ENCODE peak calls at places on chromosomes 12 and 14, in nine cellular contexts. B, F, C, U, O, I, N, S and X are unnamed samples.

GRCh38 chr14:75133597-75133996 is 6.7 kb upstream of the NEK9 start:
- DNase-seq in B (no peak), F (no peak), C (no peak), U (no peak), O (no peak), I (no peak), N (no peak), S (no peak), X (no peak)

GRCh38 chr12:57176139-57176477 is 28.7 kb upstream of the LRP1-AS start:
- DNase-seq in B (no peak), F (no peak), C (no peak), U (no peak), O (no peak), I (no peak), N (no peak), S (no peak), X (no peak)

GRCh38 chr14:26427059-26427458 is 170.8 kb downstream of the NOVA1 start:
- DNase-seq in B (no peak), F (no peak), C (no peak), U (no peak), O (peak), I (peak), N (no peak), S (no peak), X (no peak)

GRCh38 chr12:119149270-119149669 is 29.5 kb upstream of the HSPB8 start:
- DNase-seq in B (no peak), F (no peak), C (no peak), U (no peak), O (no peak), I (no peak), N (no peak), S (no peak), X (no peak)

GRCh38 chr14:96938946-96939345 is 141.8 kb downstream of the VRK1 start:
- DNase-seq in B (no peak), F (peak), C (no peak), U (no peak), O (no peak), I (no peak), N (no peak), S (no peak), X (no peak)

GRCh38 chr14:85222344-85222743 is 307.6 kb upstream of the FLRT2 start:
- DNase-seq in B (no peak), F (no peak), C (no peak), U (no peak), O (no peak), I (no peak), N (no peak), S (no peak), X (no peak)

GRCh38 chr14:101819251-101819990 is 57.9 kb downstream of the PPP2R5C start:
- DNase-seq in B (no peak), F (no peak), C (no peak), U (no peak), O (no peak), I (no peak), N (no peak), S (no peak), X (no peak)

GRCh38 chr12:7042847-7043246 is 17.7 kb upstream of the C1S start:
- DNase-seq in B (no peak), F (no peak), C (no peak), U (no peak), O (peak), I (peak), N (peak), S (no peak), X (no peak)

GRCh38 chr12:103758310-103759089 is 82.5 kb downstream of the NT5DC3 start:
- DNase-seq in B (no peak), F (no peak), C (no peak), U (no peak), O (no peak), I (no peak), N (no peak), S (no peak), X (no peak)

GRCh38 chr14:88688386-88688785 is 104.4 kb downstream of the EML5 start:
- DNase-seq in B (no peak), F (no peak), C (no peak), U (no peak), O (no peak), I (no peak), N (no peak), S (no peak), X (no peak)

GRCh38 chr12:74171478-74171909 is 366.1 kb upstream of the ATXN7L3B start:
- DNase-seq in B (no peak), F (no peak), C (no peak), U (no peak), O (no peak), I (no peak), N (no peak), S (peak), X (no peak)

GRCh38 chr14:94593749-94594431 is 12.7 kb downstream of the SERPINA5 start:
- DNase-seq in B (no peak), F (no peak), C (no peak), U (no peak), O (no peak), I (peak), N (no peak), S (no peak), X (no peak)

GRCh38 chr12:19639781-19640180 is 200.5 kb downstream of the AEBP2 start:
- DNase-seq in B (no peak), F (no peak), C (no peak), U (no peak), O (no peak), I (no peak), N (no peak), S (no peak), X (no peak)

GRCh38 chr14:26597136-26598080 is at the start of gene NOVA1:
- DNase-seq in B (no peak), F (peak), C (peak), U (peak), O (peak), I (peak), N (no peak), S (peak), X (no peak)

GRCh38 chr14:66238969-66239368 is 247.2 kb upstream of the CCDC196 start:
- DNase-seq in B (no peak), F (no peak), C (no peak), U (no peak), O (no peak), I (no peak), N (no peak), S (no peak), X (no peak)

GRCh38 chr12:110638792-110639191 is 24.9 kb downstream of the TCTN1 start:
- DNase-seq in B (no peak), F (no peak), C (no peak), U (no peak), O (no peak), I (no peak), N (no peak), S (no peak), X (no peak)

GRCh38 chr12:108745641-108746040 is 14.3 kb upstream of the CORO1C start:
- DNase-seq in B (no peak), F (no peak), C (no peak), U (no peak), O (no peak), I (no peak), N (no peak), S (no peak), X (no peak)

GRCh38 chr12:91951571-91951970 is 194.1 kb downstream of the BTG1 start:
- DNase-seq in B (no peak), F (no peak), C (no peak), U (no peak), O (no peak), I (no peak), N (no peak), S (no peak), X (no peak)

GRCh38 chr14:104113631-104114420 is 24.6 kb upstream of the KIF26A start:
- DNase-seq in B (peak), F (no peak), C (no peak), U (peak), O (no peak), I (no peak), N (no peak), S (peak), X (no peak)

GRCh38 chr12:81598205-81598604 is 160.9 kb downstream of the PPFIA2 start:
- DNase-seq in B (no peak), F (no peak), C (no peak), U (no peak), O (no peak), I (peak), N (no peak), S (no peak), X (no peak)

GRCh38 chr12:124786065-124786964 is 77.3 kb downstream of the SCARB1 start:
- DNase-seq in B (no peak), F (peak), C (peak), U (no peak), O (peak), I (peak), N (no peak), S (no peak), X (peak)

GRCh38 chr12:68530965-68531364 is 79.7 kb upstream of the RAP1B start:
- DNase-seq in B (no peak), F (no peak), C (no peak), U (no peak), O (peak), I (peak), N (no peak), S (no peak), X (no peak)

GRCh38 chr12:124753230-124753595 is 110.5 kb downstream of the SCARB1 start:
- DNase-seq in B (no peak), F (no peak), C (no peak), U (no peak), O (no peak), I (no peak), N (no peak), S (no peak), X (no peak)

GRCh38 chr14:59126714-59127436 is 61.6 kb upstream of the DAAM1 start:
- DNase-seq in B (peak), F (peak), C (no peak), U (no peak), O (peak), I (peak), N (peak), S (no peak), X (peak)

GRCh38 chr12:107404981-107405380 is 280.6 kb upstream of the PWP1 start:
- DNase-seq in B (peak), F (peak), C (no peak), U (no peak), O (peak), I (peak), N (peak), S (no peak), X (no peak)

GRCh38 chr14:58701156-58701555 is 63.4 kb downstream of the DACT1 start:
- DNase-seq in B (no peak), F (no peak), C (no peak), U (no peak), O (no peak), I (no peak), N (no peak), S (no peak), X (no peak)

GRCh38 chr14:32698831-32699230 is 239.8 kb upstream of the NPAS3 start:
- DNase-seq in B (no peak), F (no peak), C (no peak), U (no peak), O (no peak), I (no peak), N (no peak), S (no peak), X (no peak)

GRCh38 chr12:9742665-9743064 is 9.8 kb upstream of the CLECL1 start:
- DNase-seq in B (peak), F (no peak), C (no peak), U (no peak), O (no peak), I (no peak), N (no peak), S (no peak), X (no peak)

GRCh38 chr12:17139926-17140325 is 534.0 kb upstream of the LMO3 start:
- DNase-seq in B (peak), F (no peak), C (no peak), U (no peak), O (no peak), I (no peak), N (no peak), S (no peak), X (no peak)

DNA sequence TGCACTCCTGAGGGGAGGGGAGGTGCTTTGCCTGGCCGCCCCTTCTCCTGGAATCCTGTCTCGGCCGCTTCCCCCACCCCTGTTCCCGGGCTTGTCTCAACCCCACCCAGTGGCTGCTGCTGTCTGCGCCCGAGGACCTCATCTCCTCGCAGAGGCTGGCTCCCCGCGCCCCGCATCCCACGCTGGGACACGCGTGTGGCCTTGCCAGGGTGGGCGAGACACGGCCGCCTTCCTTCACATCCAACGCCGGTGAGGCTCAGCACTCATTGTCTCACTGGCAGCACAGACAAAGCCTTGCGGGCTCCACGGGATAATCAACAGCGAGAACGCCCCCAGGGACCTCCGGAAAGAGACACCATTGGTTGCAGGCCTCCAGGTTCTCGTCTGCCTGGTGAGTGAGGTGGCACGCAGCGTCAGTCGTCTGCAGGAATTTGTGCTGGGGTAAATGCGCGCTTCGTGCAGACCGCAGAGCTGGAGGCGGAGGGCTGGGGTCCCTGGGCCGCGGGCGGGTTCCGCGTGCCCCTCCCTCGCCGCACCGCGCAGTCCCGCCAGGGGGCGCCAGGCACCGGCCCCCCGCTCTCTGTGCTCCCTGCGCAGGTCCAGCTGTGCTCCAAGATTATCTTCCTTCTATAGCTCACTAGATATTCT is 26.8 kb downstream of the CCDC177 start:
- DNase-seq in B (no peak), F (peak), C (no peak), U (peak), O (peak), I (peak), N (no peak), S (peak), X (no peak)
- TF ChIP-seq CTCF in B (peak), F (peak), C (peak), U (no peak), O (peak), I (peak), N (peak), S (peak), X (peak)

GRCh38 chr12:105419606-105420005 is 89.1 kb downstream of the C12orf75 start:
- DNase-seq in B (no peak), F (no peak), C (no peak), U (no peak), O (no peak), I (no peak), N (no peak), S (no peak), X (no peak)

GRCh38 chr12:105418821-105419291 is 88.4 kb downstream of the C12orf75 start:
- DNase-seq in B (no peak), F (no peak), C (no peak), U (no peak), O (no peak), I (no peak), N (no peak), S (peak), X (peak)

GRCh38 chr12:105420046-105420445 is 89.6 kb downstream of the C12orf75 start:
- DNase-seq in B (no peak), F (no peak), C (no peak), U (no peak), O (no peak), I (no peak), N (no peak), S (peak), X (no peak)

GRCh38 chr12:105423237-105423636 is 92.7 kb downstream of the C12orf75 start:
- DNase-seq in B (no peak), F (no peak), C (no peak), U (no peak), O (no peak), I (no peak), N (no peak), S (no peak), X (no peak)

DNA sequence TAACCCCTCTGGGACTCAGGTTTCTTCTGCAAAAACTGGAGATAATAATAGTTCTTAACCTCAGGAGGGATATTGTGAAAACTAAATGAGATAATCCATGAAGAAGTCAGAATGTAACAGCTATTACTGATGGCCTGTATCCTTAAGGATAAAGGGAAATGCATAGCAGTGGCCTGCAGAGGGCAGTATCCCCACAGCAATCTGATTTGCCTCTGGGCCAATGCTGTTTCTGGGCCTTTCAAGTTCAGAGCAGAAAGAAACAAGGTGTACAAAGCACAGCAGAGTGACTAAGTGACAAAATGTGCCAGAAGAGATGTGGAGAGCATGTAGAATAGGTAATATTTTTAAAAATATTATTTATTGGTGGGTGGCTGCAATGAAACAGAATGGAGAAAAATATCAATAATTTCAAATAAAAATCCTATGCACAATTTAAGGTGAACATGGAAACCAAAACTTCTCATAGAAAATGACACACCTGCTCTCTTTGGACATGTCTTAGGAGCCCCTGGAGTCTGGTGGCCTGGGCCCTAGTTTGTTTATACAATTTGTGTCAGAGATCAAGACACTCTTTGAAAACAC is 90.3 kb downstream of the C12orf75 start:
- DNase-seq in B (peak), F (peak), C (peak), U (peak), O (peak), I (peak), N (peak), S (no peak), X (peak)
- TF ChIP-seq CTCF in B (peak), F (peak), C (peak), U (peak), O (peak), I (peak), N (peak), S (peak), X (peak)

DNA sequence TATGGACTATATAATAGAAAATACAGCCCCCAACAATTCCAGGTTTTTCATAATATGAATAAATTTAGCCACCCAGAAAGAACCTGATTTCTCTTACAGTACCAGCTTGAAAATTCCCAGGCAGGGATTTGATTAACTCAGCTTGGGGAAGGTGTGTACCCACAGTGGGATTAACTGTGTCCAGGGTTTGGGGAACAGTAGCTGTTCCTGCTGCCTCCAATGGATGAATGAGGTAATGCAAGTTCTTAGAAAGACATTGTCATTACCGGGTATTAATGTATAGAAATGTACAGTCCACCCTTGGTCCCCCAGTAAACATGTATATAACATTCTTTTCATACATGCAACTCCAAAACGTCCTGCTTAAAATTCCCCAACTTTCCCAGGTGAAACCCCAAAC is 115.6 kb downstream of the LRIG3 start:
- DNase-seq in B (peak), F (no peak), C (no peak), U (no peak), O (no peak), I (no peak), N (peak), S (no peak), X (no peak)
- TF ChIP-seq CTCF in B (peak), F (peak), C (no peak), U (peak), O (peak), I (peak), N (peak), S (peak), X (peak)

GRCh38 chr14:35879654-35880249 is 53.6 kb downstream of the BRMS1L start:
- DNase-seq in B (no peak), F (no peak), C (no peak), U (no peak), O (peak), I (peak), N (peak), S (no peak), X (no peak)

GRCh38 chr14:35879141-35879648 is 53.1 kb downstream of the BRMS1L start:
- DNase-seq in B (no peak), F (no peak), C (no peak), U (no peak), O (peak), I (peak), N (no peak), S (no peak), X (no peak)

GRCh38 chr14:35881280-35881679 is 55.1 kb downstream of the BRMS1L start:
- DNase-seq in B (no peak), F (no peak), C (no peak), U (no peak), O (no peak), I (no peak), N (no peak), S (no peak), X (no peak)

GRCh38 chr14:35878272-35879140 is 52.4 kb downstream of the BRMS1L start:
- DNase-seq in B (peak), F (no peak), C (no peak), U (no peak), O (peak), I (peak), N (peak), S (no peak), X (peak)

DNA sequence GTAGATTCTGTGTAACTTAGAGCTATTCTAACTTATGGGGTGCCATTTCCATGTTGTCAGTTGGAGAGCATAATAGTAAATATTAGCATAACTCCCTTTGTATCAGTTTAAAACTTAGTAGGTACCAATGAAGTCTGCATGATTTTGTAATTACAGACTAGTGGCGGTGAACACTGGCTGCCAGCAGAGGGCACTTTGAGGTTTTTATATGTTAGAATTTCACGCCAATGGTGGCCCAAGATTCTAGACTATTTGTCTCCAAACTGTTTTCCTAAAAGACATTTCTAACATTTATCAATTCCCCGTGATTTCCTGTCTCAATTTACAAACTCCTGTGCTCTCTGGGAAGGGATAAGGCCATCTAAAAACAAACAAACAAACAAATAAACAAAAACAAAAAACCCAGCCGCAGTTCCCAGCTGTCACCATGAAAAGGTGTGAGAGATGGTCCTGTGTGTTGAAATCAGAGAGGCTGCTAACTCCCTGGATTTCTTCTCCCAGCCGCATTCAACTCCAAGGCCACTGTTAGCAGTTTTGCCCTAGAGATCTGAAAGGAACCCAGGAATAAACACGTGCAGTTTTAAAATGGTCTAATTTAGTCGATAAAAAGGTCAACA is 57.6 kb downstream of the BRMS1L start:
- DNase-seq in B (peak), F (peak), C (no peak), U (no peak), O (peak), I (peak), N (no peak), S (no peak), X (no peak)
- TF ChIP-seq CTCF in B (peak), F (peak), C (peak), U (peak), O (peak), I (peak), N (peak), S (peak), X (peak)